ENCODE peak calls at places on chromosomes 16 and 17, in six cellular contexts. D is psoas muscle, O is uterus, L is stomach, K is kidney, B is gastrocnemius medialis. H is an unnamed sample.

GRCh38 chr16:24123275-24123674 is 132.9 kb upstream of the CACNG3 start:
- DNase-seq in D (no peak), O (no peak), L (no peak), K (no peak), B (no peak), H (no peak)

GRCh38 chr16:85755929-85756768 is 5.3 kb upstream of the C16orf74 start:
- DNase-seq in D (no peak), O (no peak), L (no peak), K (no peak), B (no peak), H (no peak)

GRCh38 chr17:2398655-2399571 is 1.9 kb downstream of the MNT start:
- DNase-seq in D (peak; percentile 81), O (peak; percentile 74), L (peak; percentile 47), K (peak; percentile 91), B (peak; percentile 70), H (peak; percentile 88)

GRCh38 chr16:30092373-30093010 is 768 bp upstream of the TBX6 start:
- DNase-seq in D (peak; percentile 90), O (peak; percentile 72), L (peak; percentile 70), K (peak; percentile 92), B (peak; percentile 73), H (no peak)

GRCh38 chr17:80874866-80875445 is 116.7 kb upstream of the CHMP6 start:
- DNase-seq in D (peak; percentile 12), O (no peak), L (no peak), K (peak; percentile 22), B (peak; percentile 4), H (no peak)

GRCh38 chr16:81711609-81712329 is 67.3 kb upstream of the PLCG2 start:
- DNase-seq in D (no peak), O (peak; percentile 52), L (no peak), K (peak; percentile 86), B (no peak), H (no peak)

GRCh38 chr16:85520853-85521736 is 92.0 kb upstream of the GSE1 start:
- DNase-seq in D (no peak), O (no peak), L (peak; percentile 97), K (peak; percentile 92), B (no peak), H (no peak)

GRCh38 chr17:42194133-42194899 is at the start of gene GHDC:
- DNase-seq in D (peak; percentile 92), O (peak; percentile 83), L (peak; percentile 86), K (peak; percentile 92), B (peak; percentile 86), H (peak; percentile 85)

GRCh38 chr17:81349397-81350319 is 45.6 kb upstream of the BAHCC1 start:
- DNase-seq in D (no peak), O (no peak), L (no peak), K (no peak), B (no peak), H (peak; percentile 67)

GRCh38 chr17:56150631-56151030 is 2.6 kb upstream of the ANKFN1 start:
- DNase-seq in D (no peak), O (no peak), L (no peak), K (no peak), B (no peak), H (no peak)

GRCh38 chr16:35559911-35560636 is 2100.7 kb downstream of the TP53TG3F start:
- DNase-seq in D (no peak), O (no peak), L (no peak), K (no peak), B (no peak), H (no peak)

GRCh38 chr16:71943887-71944286 is 48.6 kb downstream of the IST1 start:
- DNase-seq in D (no peak), O (no peak), L (no peak), K (no peak), B (no peak), H (no peak)

GRCh38 chr16:23754594-23755483 is at the start of gene CHP2:
- DNase-seq in D (peak; percentile 53), O (no peak), L (no peak), K (peak; percentile 74), B (no peak), H (no peak)

GRCh38 chr16:80460004-80460403 is 80.8 kb upstream of the DYNLRB2 start:
- DNase-seq in D (no peak), O (no peak), L (no peak), K (no peak), B (no peak), H (no peak)

GRCh38 chr17:7019839-7020519 is 2.9 kb upstream of the BCL6B start:
- DNase-seq in D (peak; percentile 77), O (peak; percentile 69), L (peak; percentile 57), K (peak; percentile 80), B (peak; percentile 58), H (peak; percentile 87)

GRCh38 chr17:77036841-77037381 is 103.9 kb upstream of the SEC14L1 start:
- DNase-seq in D (no peak), O (no peak), L (peak; percentile 31), K (no peak), B (no peak), H (no peak)

GRCh38 chr17:38403491-38403890 is 24.8 kb upstream of the ARHGAP23 start:
- DNase-seq in D (no peak), O (no peak), L (no peak), K (no peak), B (no peak), H (no peak)

GRCh38 chr17:74645010-74645409 is 21.5 kb upstream of the CD300E start:
- DNase-seq in D (no peak), O (no peak), L (no peak), K (no peak), B (no peak), H (no peak)

GRCh38 chr16:2910441-2910840 is 1.3 kb upstream of the FLYWCH1 start:
- DNase-seq in D (no peak), O (no peak), L (no peak), K (no peak), B (no peak), H (no peak)

GRCh38 chr16:54846761-54847160 is 83.9 kb upstream of the IRX5 start:
- DNase-seq in D (no peak), O (no peak), L (no peak), K (no peak), B (no peak), H (no peak)

GRCh38 chr16:27402964-27403600 is 1.1 kb downstream of the IL21R start:
- DNase-seq in D (no peak), O (no peak), L (no peak), K (no peak), B (no peak), H (peak; percentile 36)

GRCh38 chr17:75783803-75784472 is 668 bp upstream of the UNK start:
- DNase-seq in D (peak; percentile 64), O (peak; percentile 62), L (peak; percentile 60), K (peak; percentile 83), B (peak; percentile 66), H (peak; percentile 81)

GRCh38 chr16:73062640-73063283 is 14.8 kb upstream of the ZFHX3 start:
- DNase-seq in D (no peak), O (no peak), L (no peak), K (peak; percentile 66), B (no peak), H (peak; percentile 73)

GRCh38 chr16:57446530-57447141 is 549 bp downstream of the CIAPIN1 start:
- DNase-seq in D (peak; percentile 72), O (no peak), L (peak; percentile 34), K (peak; percentile 79), B (peak; percentile 43), H (no peak)

GRCh38 chr17:64484380-64484779 is 12.5 kb downstream of the POLG2 start:
- DNase-seq in D (no peak), O (no peak), L (no peak), K (no peak), B (no peak), H (no peak)

GRCh38 chr17:33142703-33143299 is 150.3 kb downstream of the ASIC2 start:
- DNase-seq in D (no peak), O (no peak), L (no peak), K (no peak), B (no peak), H (no peak)

GRCh38 chr17:20010099-20010863 is 1.1 kb downstream of the SPECC1 start:
- DNase-seq in D (no peak), O (peak; percentile 33), L (peak; percentile 45), K (no peak), B (no peak), H (no peak)
- TF ChIP-seq CTCF in D (no peak), O (peak; percentile 33), L (no peak), K (peak; percentile 30), B (no peak), H (peak; percentile 32)

GRCh38 chr16:67551091-67551490 is 11.2 kb upstream of the CTCF start:
- DNase-seq in D (no peak), O (no peak), L (no peak), K (peak; percentile 13), B (no peak), H (no peak)

GRCh38 chr16:67551972-67552371 is 10.4 kb upstream of the CTCF start:
- DNase-seq in D (no peak), O (no peak), L (no peak), K (peak; percentile 18), B (no peak), H (no peak)

GRCh38 chr16:67558859-67559258 is 3.5 kb upstream of the CTCF start:
- DNase-seq in D (no peak), O (no peak), L (no peak), K (peak; percentile 15), B (no peak), H (no peak)

GRCh38 chr16:67552476-67552875 is 9.8 kb upstream of the CTCF start:
- DNase-seq in D (no peak), O (no peak), L (no peak), K (peak; percentile 83), B (no peak), H (no peak)

GRCh38 chr16:67555795-67556212 is 6.5 kb upstream of the CTCF start:
- DNase-seq in D (no peak), O (no peak), L (no peak), K (no peak), B (no peak), H (no peak)
- H3K4me3 ChIP-seq in D (no peak overlapping the region), O (no peak overlapping the region), L (no peak overlapping the region), K (no peak overlapping the region), B (no peak overlapping the region), H (no peak overlapping the region)

DNA sequence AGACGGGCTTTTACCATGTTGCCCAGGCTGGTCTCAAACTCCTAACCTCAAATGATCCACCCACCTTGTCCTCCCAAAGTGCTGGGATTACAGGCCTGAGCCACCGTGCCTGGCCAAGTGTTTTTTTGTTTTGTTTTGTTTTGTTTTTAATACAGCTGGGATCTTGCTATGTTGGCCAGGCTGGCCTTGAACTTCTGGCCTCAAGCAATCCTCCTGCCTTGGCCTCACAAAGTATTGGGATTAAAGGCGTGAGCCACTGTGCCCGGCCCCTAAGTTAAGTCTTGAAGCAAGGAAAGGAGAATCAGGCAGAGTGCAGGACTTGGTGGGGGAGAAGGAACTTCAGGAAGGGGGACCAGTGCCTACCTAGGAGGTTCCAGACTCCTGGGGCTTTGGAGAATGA is 51.7 kb upstream of the NOL11 start:
- DNase-seq in D (no peak), O (no peak), L (no peak), K (no peak), B (no peak), H (no peak)
- H3K27ac ChIP-seq in D (no peak overlapping the region), O (no peak overlapping the region), L (no peak overlapping the region), K (no peak overlapping the region), B (no peak overlapping the region), H (no peak overlapping the region)

GRCh38 chr16:66462912-66463311 is 35.8 kb downstream of the BEAN1 start:
- DNase-seq in D (no peak), O (no peak), L (no peak), K (no peak), B (no peak), H (no peak)
- TF ChIP-seq CTCF in D (no peak), O (no peak), L (no peak), K (no peak), B (no peak), H (no peak)

DNA sequence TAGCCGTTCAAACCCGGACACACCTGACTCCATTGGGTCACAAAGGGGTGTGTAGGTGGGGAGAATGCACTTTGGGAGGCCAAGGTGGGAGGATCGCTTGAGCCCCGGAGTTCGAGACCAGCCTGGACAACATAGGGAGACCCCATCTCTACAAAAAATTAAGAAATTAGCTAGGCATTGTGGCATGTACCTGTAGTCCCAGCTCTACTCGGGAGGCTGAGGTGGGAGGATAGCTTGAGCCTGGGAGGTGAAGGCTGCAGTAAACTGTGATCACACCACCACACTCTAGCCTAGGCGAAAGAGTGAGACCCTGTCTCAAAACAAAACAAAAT is 942 bp upstream of the PHOSPHO1 start:
- DNase-seq in D (no peak), O (no peak), L (no peak), K (no peak), B (no peak), H (no peak)
- H3K4me3 ChIP-seq in D (no peak overlapping the region), O (no peak overlapping the region), L (peak overlapping the region; percentile 58), K (no peak overlapping the region), B (peak overlapping the region; percentile 82), H (peak overlapping the region; percentile 74)